ENCODE peak calls at places on chromosomes 16 and 17, in five cellular contexts. P is transverse colon; Y is heart left ventricle; I is CD4-positive, CD25-positive, alpha-beta regulatory T cell; L is CD4-positive, alpha-beta memory T cell. K is an unnamed sample.

GRCh38 chr16:88686062-88686438 is 257 bp downstream of the SNAI3 start:
- DNase-seq in Y (no peak), L (peak; percentile 56), I (no peak), P (peak; percentile 64), K (peak; percentile 56)

GRCh38 chr16:74322301-74322710 is 25.7 kb downstream of the PSMD7 start:
- DNase-seq in I (no peak), L (no peak), Y (no peak), P (no peak), K (no peak)

GRCh38 chr17:51764387-51764971 is 394.0 kb downstream of the CA10 start:
- DNase-seq in I (peak; percentile 41), L (peak; percentile 43), P (peak; percentile 50), Y (no peak), K (no peak)

GRCh38 chr16:79476580-79476979 is 124.0 kb downstream of the MAF start:
- DNase-seq in I (no peak), Y (no peak), L (no peak), P (no peak), K (no peak)

GRCh38 chr17:49388290-49388640 is 26.2 kb upstream of the ZNF652 start:
- DNase-seq in Y (no peak), L (peak; percentile 57), I (peak; percentile 55), P (peak; percentile 23), K (no peak)

GRCh38 chr17:58614854-58615409 is 76.9 kb downstream of the TEX14 start:
- DNase-seq in I (no peak), L (no peak), Y (no peak), P (no peak), K (no peak)

GRCh38 chr17:45200701-45201100 is 21.0 kb upstream of the FMNL1 start:
- DNase-seq in Y (no peak), L (no peak), P (no peak), I (no peak), K (no peak)

GRCh38 chr17:33292184-33292980 is 713 bp downstream of the ASIC2 start:
- DNase-seq in P (peak; percentile 26), L (no peak), Y (no peak), I (no peak), K (no peak)

GRCh38 chr16:87570938-87571867 is 31.1 kb upstream of the JPH3 start:
- DNase-seq in P (peak; percentile 66), L (no peak), I (no peak), Y (no peak), K (no peak)

GRCh38 chr16:84414789-84415326 is 46.5 kb downstream of the ATP2C2 start:
- DNase-seq in L (no peak), Y (no peak), I (no peak), P (no peak), K (no peak)

GRCh38 chr16:84411768-84412167 is 43.4 kb downstream of the ATP2C2 start:
- DNase-seq in L (no peak), Y (no peak), P (no peak), I (no peak), K (no peak)

GRCh38 chr16:84410361-84411138 is 42.2 kb downstream of the ATP2C2 start:
- DNase-seq in Y (no peak), P (no peak), I (no peak), L (no peak), K (no peak)

GRCh38 chr16:84412262-84412661 is 43.9 kb downstream of the ATP2C2 start:
- DNase-seq in I (no peak), P (no peak), L (no peak), Y (no peak), K (no peak)

DNA sequence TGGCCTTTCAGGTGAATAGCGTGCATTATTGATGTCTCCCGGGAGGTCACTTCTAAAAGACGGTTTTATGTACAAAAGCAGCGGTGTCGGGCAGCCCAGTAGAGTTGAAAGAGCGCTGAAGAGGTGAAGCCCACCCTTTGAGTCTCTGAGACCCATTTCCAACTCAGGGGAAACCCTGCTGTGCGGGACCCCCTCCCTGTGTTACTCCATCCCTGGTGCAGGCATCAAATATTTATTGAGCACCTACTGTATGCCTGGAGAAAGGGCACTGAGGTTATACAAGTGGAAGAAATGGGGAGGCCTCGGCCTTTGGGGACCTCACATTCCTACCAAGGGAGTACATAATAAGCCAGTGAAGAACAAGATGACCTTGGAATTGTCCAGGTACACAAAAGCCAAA is 45.3 kb downstream of the ATP2C2 start:
- DNase-seq in I (no peak), Y (no peak), P (no peak), L (no peak), K (no peak)
- H3K9me3 ChIP-seq in I (no peaks in the 10 kb centered on the region), Y (no peaks in the 10 kb centered on the region), P (no peaks in the 10 kb centered on the region), L (no peaks in the 10 kb centered on the region), K (no peaks in the 10 kb centered on the region)

DNA sequence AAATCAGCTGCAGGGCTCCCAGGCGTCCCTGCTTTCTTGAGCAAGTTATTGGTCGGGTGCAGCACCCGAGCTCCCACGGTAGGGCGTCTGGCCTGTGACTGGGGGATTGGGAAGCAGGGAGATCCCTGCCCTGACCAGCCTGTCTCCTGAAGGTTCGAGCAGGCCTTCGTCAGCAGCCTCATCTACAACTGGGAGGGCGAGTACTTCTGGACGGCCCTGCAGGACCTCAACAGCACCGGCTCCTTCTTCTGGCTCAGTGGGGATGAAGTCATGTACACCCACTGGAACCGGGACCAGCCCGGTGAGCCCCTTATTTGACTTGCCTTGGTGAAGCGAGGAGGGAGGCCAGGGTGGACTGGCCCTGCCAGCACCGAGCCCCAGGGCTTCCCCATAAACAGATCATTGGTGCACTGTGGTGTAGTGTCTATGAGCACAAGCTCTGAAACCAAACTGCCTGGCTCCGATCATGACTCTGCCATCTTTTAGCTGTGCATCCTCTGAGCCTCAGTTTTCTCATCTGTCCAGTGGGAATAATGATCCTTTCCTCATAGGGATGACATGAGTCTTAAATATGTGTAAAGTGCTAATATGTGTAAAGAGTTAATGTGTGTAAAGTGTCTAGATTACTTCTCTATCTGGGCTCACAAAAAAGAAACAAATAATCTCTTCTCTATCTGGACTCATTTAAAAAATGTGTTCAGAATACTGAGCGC is 48.9 kb downstream of the MRC2 start:
- DNase-seq in P (no peak), Y (peak; percentile 42), L (no peak), I (no peak), K (no peak)
- H3K36me3 ChIP-seq in P (no peaks in the 10 kb centered on the region), Y (peaks cover 18% of the 10 kb centered on the region), L (no peaks in the 10 kb centered on the region), I (no peaks in the 10 kb centered on the region), K (no peaks in the 10 kb centered on the region)

DNA sequence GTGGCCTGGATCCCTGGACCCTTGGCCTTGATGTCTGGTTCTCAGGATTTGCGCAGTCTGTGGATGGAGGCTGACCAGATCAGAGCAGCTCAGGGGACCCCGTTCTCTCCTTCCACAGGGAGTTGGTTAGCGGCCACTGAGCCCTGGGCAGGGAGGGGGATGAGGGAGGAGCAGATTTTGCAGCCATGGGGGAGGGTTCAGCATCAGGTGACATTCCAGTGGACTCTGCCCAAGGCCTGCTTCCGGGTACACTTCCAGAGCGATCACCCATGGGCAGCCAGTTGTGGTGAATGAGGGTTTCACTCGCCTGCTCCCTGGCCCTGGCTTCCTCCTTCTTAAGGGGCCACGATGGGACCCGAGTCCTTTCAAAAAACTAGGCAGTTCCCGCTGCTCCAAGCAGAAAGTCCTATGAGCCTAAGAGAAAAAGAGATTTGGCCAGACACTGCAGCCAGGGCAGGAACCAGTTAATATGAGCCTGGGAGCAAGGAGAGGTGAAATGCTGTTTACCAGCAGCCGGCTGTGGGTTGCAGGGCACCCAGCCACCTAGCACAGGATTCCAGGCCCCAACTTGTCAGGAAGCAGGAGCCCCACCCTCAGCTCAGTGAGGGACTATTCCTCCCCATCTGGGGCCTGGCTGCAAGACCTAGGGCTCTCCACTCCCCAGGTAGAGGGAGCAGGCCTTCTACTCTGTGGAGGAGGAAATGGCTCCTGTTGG is 4.7 kb upstream of the GPRC5C start:
- DNase-seq in Y (no peak), P (peak; percentile 85), I (no peak), L (no peak), K (no peak)
- H3K4me1 ChIP-seq in Y (no peaks in the 10 kb centered on the region), P (peaks cover 42% of the 10 kb centered on the region), I (peaks cover 13% of the 10 kb centered on the region), L (peaks cover 14% of the 10 kb centered on the region), K (peaks cover 11% of the 10 kb centered on the region)

DNA sequence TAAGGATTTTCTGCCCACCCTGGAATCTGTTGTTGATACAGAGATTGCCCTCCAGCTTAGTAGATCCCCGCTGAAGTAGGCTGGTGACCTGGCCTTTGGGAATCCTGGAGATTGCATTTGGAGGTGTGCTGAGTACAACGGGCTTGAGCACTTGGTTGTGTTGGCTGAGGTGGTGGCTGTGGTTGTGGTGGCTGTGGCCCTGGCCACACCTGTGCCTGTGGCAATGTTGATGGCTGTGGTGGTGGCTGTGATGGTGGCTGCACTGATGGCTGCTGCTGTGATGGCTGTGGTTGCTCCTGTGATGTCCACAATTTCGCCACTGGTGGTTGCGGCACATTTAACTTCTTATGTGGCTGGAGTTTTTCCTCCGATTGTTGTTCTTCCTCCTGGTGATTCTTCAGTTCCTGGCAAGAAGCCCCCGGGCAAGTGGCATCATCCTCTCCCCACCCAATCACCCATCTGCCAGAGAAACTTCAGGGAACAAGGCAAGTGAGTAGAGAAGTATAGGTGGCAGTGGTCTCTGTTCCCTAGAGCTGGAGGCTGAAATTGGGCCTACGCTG is 4.2 kb downstream of the CCDC200 start:
- DNase-seq in Y (no peak), P (no peak), I (no peak), L (no peak), K (no peak)
- H3K9me3 ChIP-seq in Y (no peaks in the 10 kb centered on the region), P (no peaks in the 10 kb centered on the region), I (no peaks in the 10 kb centered on the region), L (no peaks in the 10 kb centered on the region), K (no peaks in the 10 kb centered on the region)

DNA sequence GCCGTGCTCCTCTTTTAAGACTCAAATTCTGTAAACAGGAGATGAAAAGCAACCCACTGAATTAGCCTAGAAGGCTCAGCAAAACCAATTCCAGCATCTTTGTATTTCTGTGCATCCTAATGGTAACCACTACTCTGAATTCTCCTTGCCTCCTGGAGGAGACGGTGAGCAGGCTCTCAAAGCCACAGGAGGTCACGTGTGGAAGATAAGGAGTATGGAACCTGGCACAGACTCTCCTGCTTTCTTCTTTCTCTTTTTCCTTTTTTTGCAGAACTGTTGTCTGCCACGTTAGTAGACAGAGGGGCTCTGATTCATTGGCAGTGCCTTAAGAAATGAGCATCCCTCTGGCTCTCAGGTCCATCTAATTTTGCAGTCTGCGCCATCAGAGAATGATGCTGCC is 44.4 kb downstream of the VPS53 start:
- DNase-seq in I (no peak), P (no peak), L (no peak), Y (no peak), K (no peak)
- H3K36me3 ChIP-seq in I (peaks cover 35% of the 10 kb centered on the region), P (no peaks in the 10 kb centered on the region), L (peaks cover 18% of the 10 kb centered on the region), Y (peaks cover 20% of the 10 kb centered on the region), K (peaks cover under 1% of the 10 kb centered on the region)

DNA sequence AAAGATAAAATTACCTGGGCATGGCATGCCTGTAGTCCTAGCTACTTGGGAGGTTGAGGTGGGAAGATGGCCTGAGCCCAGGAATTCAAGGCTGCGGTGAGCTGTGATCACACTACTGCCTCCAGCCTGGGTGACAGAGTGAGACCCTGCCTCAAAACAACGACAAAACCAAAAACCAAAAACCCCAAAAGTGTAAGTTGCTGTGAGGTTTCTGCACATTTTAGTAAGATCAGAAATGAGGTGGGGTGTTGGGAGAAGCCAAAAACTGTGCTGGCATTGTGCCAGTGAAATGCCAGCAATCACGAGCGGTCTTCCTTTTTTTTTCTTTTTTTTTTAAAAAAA is 114.6 kb downstream of the PITPNC1 start:
- DNase-seq in P (no peak), I (no peak), L (no peak), Y (no peak), K (no peak)
- H3K4me1 ChIP-seq in P (peaks cover 5% of the 10 kb centered on the region), I (no peaks in the 10 kb centered on the region), L (peaks cover 38% of the 10 kb centered on the region), Y (no peaks in the 10 kb centered on the region), K (peaks cover 41% of the 10 kb centered on the region)

GRCh38 chr17:923633-924032 is 55.9 kb downstream of the NXN start:
- DNase-seq in P (no peak), I (no peak), L (no peak), Y (no peak), K (no peak)
- H3K9me3 ChIP-seq in P (no peaks in the 10 kb centered on the region), I (no peaks in the 10 kb centered on the region), L (no peaks in the 10 kb centered on the region), Y (no peaks in the 10 kb centered on the region), K (no peaks in the 10 kb centered on the region)

DNA sequence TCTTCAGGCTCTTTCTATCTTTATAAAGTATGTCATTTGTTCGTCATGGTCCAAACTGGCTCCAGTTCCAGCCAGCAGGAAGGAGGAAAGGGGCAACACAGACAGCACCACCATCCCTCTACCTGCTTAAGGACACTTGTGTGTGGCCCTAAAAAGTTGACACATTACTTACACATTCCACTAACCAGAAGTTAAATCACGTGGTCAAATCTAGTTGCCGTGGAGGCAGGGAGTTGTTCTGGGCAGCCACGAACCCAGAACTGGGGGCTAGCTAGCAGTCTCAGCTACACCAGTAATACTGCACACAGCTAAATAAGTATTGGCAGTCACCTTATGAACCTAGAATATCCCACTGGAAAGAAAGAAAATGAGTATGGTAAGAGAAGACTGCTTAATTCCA is 104.2 kb downstream of the SNX11 start:
- DNase-seq in P (no peak), Y (no peak), I (no peak), L (no peak), K (no peak)
- H3K36me3 ChIP-seq in P (no peaks in the 10 kb centered on the region), Y (no peaks in the 10 kb centered on the region), I (peaks cover 46% of the 10 kb centered on the region), L (no peaks in the 10 kb centered on the region), K (peaks cover 6% of the 10 kb centered on the region)

K was measured in CD8-positive, alpha-beta T cell.